ENCODE peak calls at places on chromosomes 13 and 19, in five cellular contexts. V, D, X, Z and R are unnamed samples.

GRCh38 chr13:112244495-112245177 is 131.5 kb upstream of the SPACA7 start:
- DNase-seq in Z (no peak), X (no peak), D (no peak), V (no peak), R (no peak)

GRCh38 chr13:114021464-114022308 is 47.8 kb upstream of the C13orf46 start:
- DNase-seq in X (no peak), Z (no peak), V (no peak), D (no peak), R (peak; percentile 40)

GRCh38 chr19:39074205-39074692 is 9.9 kb upstream of the ACP7 start:
- DNase-seq in D (no peak), V (no peak), Z (no peak), X (no peak), R (no peak)

GRCh38 chr13:23805015-23805583 is 84.1 kb downstream of the MIPEP start:
- DNase-seq in X (no peak), Z (no peak), V (no peak), D (no peak), R (no peak)

GRCh38 chr19:50669319-50670101 is 20.3 kb downstream of the C19orf81 start:
- DNase-seq in X (peak; percentile 64), D (no peak), V (no peak), Z (no peak), R (no peak)

GRCh38 chr13:64428196-64428595 is 2801.9 kb downstream of the PCDH9 start:
- DNase-seq in X (peak; percentile 5), D (no peak), Z (peak; percentile 1), V (no peak), R (no peak)

GRCh38 chr19:23365222-23365621 is 30.0 kb downstream of the ZNF91 start:
- DNase-seq in Z (no peak), X (peak; percentile 62), V (no peak), D (no peak), R (no peak)

GRCh38 chr19:658059-658839 is 4.8 kb downstream of the RNF126 start:
- DNase-seq in V (no peak), Z (no peak), D (no peak), X (no peak), R (no peak)

GRCh38 chr19:9860407-9860806 is 25.3 kb downstream of the PIN1 start:
- DNase-seq in X (no peak), V (no peak), Z (no peak), D (no peak), R (no peak)

GRCh38 chr13:73064991-73065390 is 6.2 kb downstream of the KLF5 start:
- DNase-seq in Z (no peak), D (no peak), V (no peak), X (no peak), R (no peak)
- H3K4me1 ChIP-seq in Z (peaks cover 3% of the 10 kb centered on the region), D (peaks cover 4% of the 10 kb centered on the region), V (no peaks in the 10 kb centered on the region), X (peaks cover 67% of the 10 kb centered on the region), R (no peaks in the 10 kb centered on the region)

GRCh38 chr13:43019811-43020210 is 3.6 kb upstream of the DNAJC15 start:
- DNase-seq in D (no peak), X (no peak), V (no peak), Z (no peak), R (no peak)
- H3K4me3 ChIP-seq in D (no peak overlapping the region), X (no peak overlapping the region), V (no peak overlapping the region), Z (no peak overlapping the region), R (no peak overlapping the region)

GRCh38 chr13:50426932-50427331 is 411.7 kb downstream of the KCNRG start:
- DNase-seq in D (no peak), X (no peak), Z (no peak), V (no peak), R (peak; percentile 31)
- H3K27ac ChIP-seq in D (no peak overlapping the region), X (no peak overlapping the region), Z (no peak overlapping the region), V (no peak overlapping the region), R (no peak overlapping the region)

GRCh38 chr19:55676384-55676783 is 1.4 kb downstream of the EPN1 start:
- DNase-seq in X (peak; percentile 53), V (no peak), Z (no peak), D (no peak), R (peak; percentile 42)

GRCh38 chr19:55675661-55676354 is 782 bp downstream of the EPN1 start:
- DNase-seq in V (no peak), Z (no peak), X (peak; percentile 15), D (no peak), R (no peak)

GRCh38 chr19:55678121-55678671 is 3.2 kb downstream of the EPN1 start:
- DNase-seq in Z (no peak), D (no peak), X (no peak), V (no peak), R (peak; percentile 85)

GRCh38 chr19:55677572-55678028 is 2.6 kb downstream of the EPN1 start:
- DNase-seq in D (no peak), X (no peak), Z (no peak), V (no peak), R (peak; percentile 39)

DNA sequence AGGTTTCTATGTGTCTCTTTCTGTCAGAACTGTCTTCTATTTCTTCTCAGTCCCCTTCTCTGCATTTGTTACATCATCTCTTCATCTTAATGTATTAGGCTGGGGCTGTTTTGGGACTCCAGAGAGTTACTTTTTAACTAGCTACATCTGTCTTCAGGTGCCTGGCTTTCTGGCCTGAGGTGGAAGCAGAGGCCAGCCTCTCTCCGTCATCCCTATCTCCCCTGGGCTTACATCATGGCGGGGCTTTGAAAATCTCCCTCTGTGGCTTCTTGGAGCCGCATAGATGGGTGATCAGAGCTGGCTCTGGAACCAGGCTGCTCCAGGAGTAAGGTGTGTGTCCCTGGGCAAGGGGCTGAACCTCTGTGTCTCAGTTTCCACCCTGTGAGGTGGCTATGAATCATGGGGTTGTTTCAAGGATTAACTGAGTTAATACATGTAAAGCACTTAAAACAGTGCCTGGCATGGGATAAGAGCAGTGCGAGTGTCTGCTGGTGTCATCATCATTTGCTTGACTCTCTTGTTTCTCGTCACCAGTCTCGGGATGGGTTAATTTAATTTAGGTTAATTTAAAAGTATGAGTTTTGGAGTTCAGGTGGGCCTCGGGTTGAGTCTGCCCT is 2.0 kb downstream of the EPN1 start:
- DNase-seq in V (no peak), Z (no peak), D (no peak), X (no peak), R (no peak)
- H3K4me1 ChIP-seq in V (no peaks in the 10 kb centered on the region), Z (peaks cover 36% of the 10 kb centered on the region), D (peaks cover 24% of the 10 kb centered on the region), X (peaks cover 35% of the 10 kb centered on the region), R (peaks cover 5% of the 10 kb centered on the region)

GRCh38 chr19:2487780-2488330 is 11.9 kb downstream of the GADD45B start:
- DNase-seq in V (no peak), X (no peak), D (no peak), Z (no peak), R (peak; percentile 70)
- H3K4me3 ChIP-seq in V (peak overlapping the region; percentile 59), X (no peak overlapping the region), D (no peak overlapping the region), Z (no peak overlapping the region), R (no peak overlapping the region)

DNA sequence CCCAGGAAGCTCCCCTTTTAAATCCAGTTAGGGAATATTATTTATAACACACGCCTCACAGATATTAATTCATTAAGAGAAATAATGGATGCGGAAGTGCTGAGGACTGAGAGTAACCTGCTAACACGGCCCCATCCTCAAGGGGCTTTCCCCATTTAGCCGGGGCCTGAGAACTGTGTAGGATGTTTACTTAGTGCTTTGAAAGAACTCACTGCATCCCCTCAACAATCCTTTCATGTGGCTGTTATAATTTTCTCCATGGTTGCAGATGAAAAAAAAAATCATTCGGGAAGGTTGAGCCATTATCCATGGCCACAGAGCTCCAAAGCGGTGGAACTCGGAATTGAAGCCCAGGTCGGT is 98.2 kb downstream of the ING1 start:
- DNase-seq in D (no peak), V (no peak), Z (no peak), X (no peak), R (no peak)
- H3K27ac ChIP-seq in D (no peak overlapping the region), V (no peak overlapping the region), Z (no peak overlapping the region), X (no peak overlapping the region), R (no peak overlapping the region)

GRCh38 chr13:33109801-33110200 is 93.6 kb downstream of the KL start:
- DNase-seq in Z (no peak), D (no peak), X (no peak), V (no peak), R (no peak)
- H3K4me1 ChIP-seq in Z (peaks cover 20% of the 10 kb centered on the region), D (no peaks in the 10 kb centered on the region), X (peaks cover 11% of the 10 kb centered on the region), V (no peaks in the 10 kb centered on the region), R (peaks cover 17% of the 10 kb centered on the region)

DNA sequence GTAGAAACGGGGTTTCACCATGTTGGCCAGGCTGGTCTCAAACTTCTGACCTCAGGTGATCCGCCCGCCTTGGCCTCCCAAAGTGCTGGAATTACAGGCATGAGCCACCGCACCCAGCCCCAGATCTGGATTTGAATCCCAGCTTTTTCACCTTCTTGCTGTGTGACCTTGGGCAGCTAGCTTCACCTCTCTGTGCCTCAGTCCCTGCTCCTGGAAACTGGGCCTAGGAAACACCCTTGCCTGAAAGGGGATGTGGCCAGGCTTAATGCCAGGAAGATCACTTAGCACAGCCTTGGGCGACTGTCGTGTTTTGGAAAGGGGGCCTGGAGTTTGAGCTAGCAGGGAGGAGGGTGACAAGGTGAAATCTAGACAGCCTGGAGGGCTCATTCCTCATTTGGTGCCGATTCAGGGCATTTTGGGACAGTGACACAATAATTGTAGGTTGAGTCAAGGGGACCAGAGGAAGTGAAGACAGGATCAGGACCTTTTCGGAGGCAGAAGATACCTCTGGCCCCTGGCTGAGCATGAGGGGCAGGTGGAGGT is 1.8 kb downstream of the PGPEP1 start:
- DNase-seq in X (no peak), V (no peak), D (no peak), Z (no peak), R (no peak)
- H3K4me3 ChIP-seq in X (no peak overlapping the region), V (no peak overlapping the region), D (no peak overlapping the region), Z (no peak overlapping the region), R (no peak overlapping the region)